ENCODE peak calls at places on chromosome 7, in six cellular contexts. J is GM12878, R is HCT116, Z is HepG2, A is K562, S is H1. V is an unnamed sample.

GRCh38 chr7:16648551-16648950 is 2.6 kb downstream of the BZW2 start:
- DNase-seq in J (no peak), R (no peak), Z (peak; percentile 23), A (peak; percentile 28), S (no peak), V (no peak)

GRCh38 chr7:122676466-122676865 is 22.5 kb downstream of the RNF133 start:
- DNase-seq in S (no peak), Z (no peak), J (no peak), A (no peak), R (no peak), V (no peak)

GRCh38 chr7:106819546-106819945 is 45.5 kb upstream of the PIK3CG start:
- DNase-seq in J (no peak), A (no peak), R (no peak), Z (no peak), S (no peak), V (no peak)

GRCh38 chr7:73448609-73449008 is 15.0 kb downstream of the FZD9 start:
- DNase-seq in A (no peak), S (no peak), J (no peak), Z (no peak), R (no peak), V (no peak)

GRCh38 chr7:130423636-130424035 is 17.2 kb downstream of the CEP41 start:
- DNase-seq in A (no peak), S (no peak), Z (no peak), J (no peak), R (no peak), V (no peak)

GRCh38 chr7:84337386-84337785 is 142.8 kb upstream of the SEMA3A start:
- DNase-seq in S (no peak), J (no peak), R (no peak), A (no peak), Z (no peak), V (no peak)

GRCh38 chr7:46291064-46291463 is 370.0 kb upstream of the IGFBP3 start:
- DNase-seq in S (no peak), A (no peak), R (no peak), J (peak; percentile 47), Z (no peak), V (no peak)

GRCh38 chr7:116984917-116985316 is 31.6 kb downstream of the ST7 start:
- DNase-seq in S (no peak), R (no peak), J (no peak), A (peak; percentile 58), Z (peak; percentile 27), V (no peak)

GRCh38 chr7:18128846-18129245 is 101.2 kb upstream of the PRPS1L1 start:
- DNase-seq in Z (no peak), J (no peak), R (no peak), A (no peak), S (no peak), V (no peak)

GRCh38 chr7:49580000-49580399 is 193.4 kb upstream of the VWC2 start:
- DNase-seq in A (no peak), Z (no peak), J (no peak), R (no peak), S (peak; percentile 29), V (no peak)

GRCh38 chr7:157981778-157982177 is 605.8 kb downstream of the PTPRN2 start:
- DNase-seq in R (no peak), A (no peak), J (no peak), Z (no peak), S (no peak), V (no peak)

GRCh38 chr7:155796381-155797261 is 15.6 kb downstream of the SHH start:
- DNase-seq in A (peak; percentile 91), J (no peak), Z (no peak), R (no peak), S (no peak), V (no peak)

GRCh38 chr7:110309941-110310340 is 781.0 kb upstream of the LRRN3 start:
- DNase-seq in S (no peak), J (no peak), A (no peak), Z (no peak), R (no peak), V (no peak)

GRCh38 chr7:157001920-157002818 is 8.3 kb downstream of the MNX1 start:
- DNase-seq in S (no peak), Z (no peak), A (no peak), J (no peak), R (no peak), V (no peak)

GRCh38 chr7:2523941-2524807 is 4.6 kb downstream of the LFNG start:
- DNase-seq in S (no peak), J (no peak), R (peak; percentile 84), A (peak; percentile 57), Z (peak; percentile 62), V (no peak)

GRCh38 chr7:82230826-82231581 is 212.6 kb downstream of the CACNA2D1 start:
- DNase-seq in S (no peak), J (no peak), Z (no peak), A (no peak), R (no peak), V (no peak)

GRCh38 chr7:70289067-70289466 is 690.8 kb downstream of the AUTS2 start:
- DNase-seq in A (no peak), S (no peak), R (no peak), Z (no peak), J (no peak), V (no peak)

GRCh38 chr7:95509199-95509598 is 23.5 kb downstream of the ASB4 start:
- DNase-seq in A (no peak), R (no peak), J (no peak), S (no peak), Z (peak; percentile 25), V (peak; percentile 55)

GRCh38 chr7:106375499-106375898 is 90.7 kb upstream of the NAMPT start:
- DNase-seq in Z (no peak), J (no peak), R (no peak), A (no peak), S (no peak), V (no peak)

GRCh38 chr7:101696-102376 is 90.5 kb upstream of the FAM20C start:
- DNase-seq in S (no peak), Z (no peak), R (no peak), A (no peak), J (no peak), V (peak; percentile 30)

GRCh38 chr7:157932498-157933218 is 595.9 kb downstream of the DNAJB6 start:
- DNase-seq in J (no peak), S (no peak), R (peak; percentile 90), A (no peak), Z (peak; percentile 28), V (no peak)

DNA sequence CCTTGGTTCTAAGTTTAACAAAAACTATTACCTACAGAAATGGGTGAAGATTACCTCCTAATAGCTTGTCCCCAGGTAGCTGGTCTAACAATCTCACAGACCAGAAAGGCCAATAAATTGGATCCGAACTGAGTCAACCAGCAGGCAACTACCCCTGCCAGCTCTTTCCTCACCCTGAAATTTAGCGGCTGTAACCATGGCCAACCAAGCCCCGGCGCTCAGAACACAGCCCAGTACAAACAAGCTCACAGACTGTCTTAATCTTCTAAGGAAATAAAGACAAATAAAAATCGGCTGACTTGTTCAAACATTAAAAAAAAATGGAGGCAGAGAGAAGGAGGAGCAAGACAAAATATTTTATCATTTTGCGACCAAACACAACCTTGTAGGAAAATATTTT is 312.8 kb upstream of the NPVF start:
- DNase-seq in R (no peak), A (no peak), Z (no peak), S (no peak), J (no peak), V (no peak)
- H3K4me1 ChIP-seq in R (no peaks in the 10 kb centered on the region), A (no peaks in the 10 kb centered on the region), Z (no peaks in the 10 kb centered on the region), S (no peaks in the 10 kb centered on the region), J (no peaks in the 10 kb centered on the region), V (no peaks in the 10 kb centered on the region)

GRCh38 chr7:134995239-134996096 is 9.2 kb downstream of the AGBL3 start:
- DNase-seq in R (no peak), S (no peak), A (no peak), Z (no peak), J (peak; percentile 87), V (no peak)
- H3K4me3 ChIP-seq in R (no peak overlapping the region), S (no peak overlapping the region), A (no peak overlapping the region), Z (no peak overlapping the region), J (peak overlapping the region; percentile 31), V (no peak overlapping the region)

GRCh38 chr7:135684699-135685098 is 22.4 kb downstream of the STMP1 start:
- DNase-seq in Z (no peak), R (no peak), J (no peak), A (no peak), S (no peak), V (no peak)

GRCh38 chr7:135685306-135686084 is 23.2 kb downstream of the STMP1 start:
- DNase-seq in A (no peak), R (no peak), S (no peak), Z (no peak), J (no peak), V (no peak)

GRCh38 chr7:135693558-135693957 is 31.2 kb downstream of the STMP1 start:
- DNase-seq in R (no peak), S (no peak), Z (no peak), A (no peak), J (no peak), V (no peak)

GRCh38 chr7:135692055-135692454 is 29.7 kb downstream of the STMP1 start:
- DNase-seq in S (no peak), Z (no peak), A (no peak), J (no peak), R (no peak), V (no peak)

DNA sequence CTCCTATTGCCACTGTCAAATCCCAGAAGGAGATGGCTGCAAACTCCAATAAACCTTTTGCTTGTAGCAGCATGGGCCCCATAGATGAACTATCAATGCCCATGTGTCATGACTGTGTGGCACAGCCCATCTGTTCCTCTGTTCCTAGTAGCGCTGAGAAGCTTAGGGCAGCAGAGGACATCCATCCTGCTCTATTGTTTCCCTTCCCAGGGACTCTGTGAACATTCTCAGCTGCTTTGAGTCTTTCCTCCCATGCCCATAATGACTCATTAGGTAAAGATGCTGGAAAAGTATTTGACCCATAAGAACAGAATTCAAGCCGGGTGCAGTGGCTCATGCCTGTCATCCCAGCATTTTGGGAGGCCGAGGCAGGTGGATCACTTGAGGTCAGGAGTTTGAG is 28.3 kb downstream of the STMP1 start:
- DNase-seq in S (no peak), J (no peak), A (no peak), Z (no peak), R (no peak), V (no peak)
- TF ChIP-seq YY1 in S (no peak), J (no peak), A (no peak), Z (no peak), R (no peak), V (no peak)

GRCh38 chr7:29135851-29136250 is 10.5 kb downstream of the CPVL start:
- DNase-seq in Z (no peak), A (no peak), R (no peak), J (no peak), S (no peak), V (no peak)

GRCh38 chr7:29127527-29127926 is 18.8 kb downstream of the CPVL start:
- DNase-seq in R (no peak), Z (no peak), S (no peak), J (no peak), A (no peak), V (no peak)

GRCh38 chr7:29138588-29138987 is 7.7 kb downstream of the CPVL start:
- DNase-seq in Z (no peak), A (no peak), S (no peak), R (no peak), J (no peak), V (no peak)

GRCh38 chr7:29131678-29132077 is 14.7 kb downstream of the CPVL start:
- DNase-seq in J (no peak), A (no peak), R (no peak), Z (no peak), S (no peak), V (no peak)

DNA sequence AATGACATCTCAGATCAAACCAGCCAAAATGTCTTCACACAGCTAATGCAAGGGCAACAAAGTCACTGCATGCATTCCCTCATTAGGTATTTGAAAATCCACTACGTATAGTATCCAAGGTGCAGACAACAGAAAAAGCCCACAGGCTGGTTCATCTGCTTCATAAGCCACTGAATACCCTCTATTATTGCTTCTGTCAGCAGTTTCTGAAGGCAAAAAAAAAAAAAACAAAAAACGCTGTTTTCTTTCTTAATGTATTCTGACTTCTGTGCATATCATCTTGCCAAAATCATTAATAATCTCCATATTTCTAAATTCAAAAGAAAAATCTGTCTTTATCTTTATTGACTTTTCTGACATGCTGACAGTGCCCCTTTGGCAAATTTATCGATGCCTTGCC is 13.4 kb downstream of the CPVL start:
- DNase-seq in S (no peak), R (no peak), A (no peak), J (no peak), Z (no peak), V (no peak)
- H3K4me1 ChIP-seq in S (no peaks in the 10 kb centered on the region), R (no peaks in the 10 kb centered on the region), A (no peaks in the 10 kb centered on the region), J (no peaks in the 10 kb centered on the region), Z (peaks cover 17% of the 10 kb centered on the region), V (no peaks in the 10 kb centered on the region)

V was measured in NT2/D1.